ENCODE peak calls at places on chromosomes 5 and 9, in seven cellular contexts. H, G, S, K, O, U and Y are unnamed samples.

GRCh38 chr9:105647595-105648349 is 14.5 kb upstream of the TAL2 start:
- DNase-seq in K (no peak), O (no peak), H (no peak), S (no peak), G (no peak), U (no peak), Y (no peak)

GRCh38 chr5:138962619-138963370 is 87.7 kb upstream of the LRRTM2 start:
- DNase-seq in O (no peak), H (no peak), S (no peak), K (no peak), U (no peak), G (no peak), Y (no peak)

GRCh38 chr5:73640861-73641320 is 14.9 kb downstream of the ARHGEF28 start:
- DNase-seq in H (no peak), K (no peak), S (no peak), U (no peak), G (no peak), O (peak; percentile 33), Y (no peak)

GRCh38 chr5:128227984-128228383 is 144.4 kb downstream of the SLC12A2 start:
- DNase-seq in U (no peak), S (no peak), H (no peak), K (no peak), O (peak; percentile 80), G (no peak), Y (no peak)

GRCh38 chr9:2180704-2181103 is 165.6 kb downstream of the SMARCA2 start:
- DNase-seq in S (no peak), G (no peak), H (no peak), K (no peak), U (no peak), O (peak; percentile 25), Y (no peak)

GRCh38 chr5:111829701-111830100 is 72.7 kb upstream of the NREP start:
- DNase-seq in K (no peak), O (peak; percentile 92), S (no peak), U (no peak), G (no peak), H (no peak), Y (no peak)

GRCh38 chr9:126587187-126588185 is 26.2 kb upstream of the LMX1B start:
- DNase-seq in S (peak; percentile 63), G (no peak), H (no peak), U (no peak), K (peak; percentile 64), O (no peak), Y (no peak)

GRCh38 chr5:150788974-150789373 is 10.4 kb downstream of the SMIM3 start:
- DNase-seq in G (no peak), U (no peak), H (no peak), O (no peak), S (no peak), K (no peak), Y (no peak)

GRCh38 chr9:83538172-83538889 is at the start of gene FRMD3:
- DNase-seq in S (peak; percentile 88), G (no peak), K (peak; percentile 49), U (no peak), H (peak; percentile 25), O (peak; percentile 70), Y (no peak)